ENCODE peak calls at places on chromosomes 11 and 22, in eight cellular contexts. One of them, this sample, is unnamed.

GRCh38 chr11:105236631-105237030 is 97.1 kb upstream of the CARD18 start:
- DNase-seq in Calu3: no peak
- DNase-seq in GM23338: no peak
- DNase-seq in endodermal cell: no peak
- DNase-seq in GM20000: no peak
- DNase-seq in tibial nerve: no peak
- DNase-seq in mesothelial cell of epicardium: no peak
- DNase-seq in fibroblast of pulmonary artery: peak; percentile 39
- DNase-seq in this sample: no peak

GRCh38 chr11:70536051-70536877 is 137.9 kb downstream of the CTTN start:
- DNase-seq in Calu3: no peak
- DNase-seq in GM23338: no peak
- DNase-seq in endodermal cell: no peak
- DNase-seq in GM20000: no peak
- DNase-seq in tibial nerve: no peak
- DNase-seq in mesothelial cell of epicardium: no peak
- DNase-seq in fibroblast of pulmonary artery: no peak
- DNase-seq in this sample: no peak

GRCh38 chr22:48242461-48242864 is 1480.0 kb downstream of the TBC1D22A start:
- DNase-seq in Calu3: no peak
- DNase-seq in GM23338: no peak
- DNase-seq in endodermal cell: no peak
- DNase-seq in GM20000: no peak
- DNase-seq in tibial nerve: no peak
- DNase-seq in mesothelial cell of epicardium: no peak
- DNase-seq in fibroblast of pulmonary artery: no peak
- DNase-seq in this sample: no peak

GRCh38 chr22:50562523-50563409 is at the start of gene SYCE3:
- DNase-seq in Calu3: peak; percentile 99
- DNase-seq in GM23338: peak; percentile 98
- DNase-seq in endodermal cell: peak; percentile 99
- DNase-seq in GM20000: peak; percentile 98
- DNase-seq in tibial nerve: peak; percentile 93
- DNase-seq in mesothelial cell of epicardium: peak; percentile 97
- DNase-seq in fibroblast of pulmonary artery: peak; percentile 86
- DNase-seq in this sample: peak; percentile 96

GRCh38 chr11:66136752-66137123 is 66.7 kb downstream of the PACS1 start:
- DNase-seq in Calu3: no peak
- DNase-seq in GM23338: no peak
- DNase-seq in endodermal cell: no peak
- DNase-seq in GM20000: no peak
- DNase-seq in tibial nerve: no peak
- DNase-seq in mesothelial cell of epicardium: no peak
- DNase-seq in fibroblast of pulmonary artery: peak; percentile 70
- DNase-seq in this sample: no peak

GRCh38 chr11:10208045-10208674 is 85.9 kb downstream of the SBF2 start:
- DNase-seq in Calu3: peak; percentile 3
- DNase-seq in GM23338: peak; percentile 83
- DNase-seq in endodermal cell: no peak
- DNase-seq in GM20000: peak; percentile 42
- DNase-seq in tibial nerve: no peak
- DNase-seq in mesothelial cell of epicardium: no peak
- DNase-seq in fibroblast of pulmonary artery: peak; percentile 72
- DNase-seq in this sample: no peak

GRCh38 chr11:75802913-75803820 is 11.8 kb upstream of the UVRAG start:
- DNase-seq in Calu3: peak; percentile 79
- DNase-seq in GM23338: peak; percentile 86
- DNase-seq in endodermal cell: peak; percentile 94
- DNase-seq in GM20000: peak; percentile 75
- DNase-seq in tibial nerve: peak; percentile 78
- DNase-seq in mesothelial cell of epicardium: peak; percentile 44
- DNase-seq in fibroblast of pulmonary artery: peak; percentile 83
- DNase-seq in this sample: peak; percentile 70

GRCh38 chr11:131849485-131849884 is 479.1 kb downstream of the NTM start:
- DNase-seq in Calu3: no peak
- DNase-seq in GM23338: no peak
- DNase-seq in endodermal cell: no peak
- DNase-seq in GM20000: no peak
- DNase-seq in tibial nerve: no peak
- DNase-seq in mesothelial cell of epicardium: no peak
- DNase-seq in fibroblast of pulmonary artery: no peak
- DNase-seq in this sample: no peak

GRCh38 chr11:1107316-1108245 is 32.9 kb downstream of the MUC2 start:
- DNase-seq in Calu3: no peak
- DNase-seq in GM23338: no peak
- DNase-seq in endodermal cell: no peak
- DNase-seq in GM20000: no peak
- DNase-seq in tibial nerve: no peak
- DNase-seq in mesothelial cell of epicardium: no peak
- DNase-seq in fibroblast of pulmonary artery: no peak
- DNase-seq in this sample: no peak

GRCh38 chr22:49961601-49962011 is 1.0 kb downstream of the PIM3 start:
- DNase-seq in Calu3: no peak
- DNase-seq in GM23338: peak; percentile 51
- DNase-seq in endodermal cell: no peak
- DNase-seq in GM20000: no peak
- DNase-seq in tibial nerve: no peak
- DNase-seq in mesothelial cell of epicardium: no peak
- DNase-seq in fibroblast of pulmonary artery: peak; percentile 30
- DNase-seq in this sample: peak; percentile 23

GRCh38 chr11:93921695-93922468 is 71.5 kb upstream of the VSTM5 start:
- DNase-seq in Calu3: peak; percentile 59
- DNase-seq in GM23338: peak; percentile 96
- DNase-seq in endodermal cell: peak; percentile 92
- DNase-seq in GM20000: peak; percentile 52
- DNase-seq in tibial nerve: no peak
- DNase-seq in mesothelial cell of epicardium: no peak
- DNase-seq in fibroblast of pulmonary artery: peak; percentile 79
- DNase-seq in this sample: no peak

GRCh38 chr11:76649964-76650363 is 20.6 kb downstream of the LRRC32 start:
- DNase-seq in Calu3: no peak
- DNase-seq in GM23338: no peak
- DNase-seq in endodermal cell: peak; percentile 19
- DNase-seq in GM20000: no peak
- DNase-seq in tibial nerve: no peak
- DNase-seq in mesothelial cell of epicardium: no peak
- DNase-seq in fibroblast of pulmonary artery: no peak
- DNase-seq in this sample: no peak

GRCh38 chr11:57348052-57348451 is 9.9 kb downstream of the P2RX3 start:
- DNase-seq in Calu3: no peak
- DNase-seq in GM23338: no peak
- DNase-seq in endodermal cell: no peak
- DNase-seq in GM20000: no peak
- DNase-seq in tibial nerve: no peak
- DNase-seq in mesothelial cell of epicardium: no peak
- DNase-seq in fibroblast of pulmonary artery: no peak
- DNase-seq in this sample: no peak
- TF ChIP-seq CTCF in Calu3: no peak
- TF ChIP-seq CTCF in GM23338: no peak
- TF ChIP-seq CTCF in endodermal cell: no peak
- TF ChIP-seq CTCF in GM20000: no peak
- TF ChIP-seq CTCF in tibial nerve: no peak
- TF ChIP-seq CTCF in mesothelial cell of epicardium: no peak
- TF ChIP-seq CTCF in fibroblast of pulmonary artery: no peak
- TF ChIP-seq CTCF in this sample: no peak

GRCh38 chr22:19036229-19036522 is 86.0 kb downstream of the DGCR2 start:
- DNase-seq in Calu3: no peak
- DNase-seq in GM23338: no peak
- DNase-seq in endodermal cell: no peak
- DNase-seq in GM20000: no peak
- DNase-seq in tibial nerve: no peak
- DNase-seq in mesothelial cell of epicardium: no peak
- DNase-seq in fibroblast of pulmonary artery: no peak
- DNase-seq in this sample: no peak

GRCh38 chr22:19038164-19038546 is 84.1 kb downstream of the DGCR2 start:
- DNase-seq in Calu3: no peak
- DNase-seq in GM23338: no peak
- DNase-seq in endodermal cell: peak; percentile 18
- DNase-seq in GM20000: no peak
- DNase-seq in tibial nerve: no peak
- DNase-seq in mesothelial cell of epicardium: no peak
- DNase-seq in fibroblast of pulmonary artery: no peak
- DNase-seq in this sample: no peak

GRCh38 chr22:19035474-19036228 is 86.6 kb downstream of the DGCR2 start:
- DNase-seq in Calu3: no peak
- DNase-seq in GM23338: peak; percentile 74
- DNase-seq in endodermal cell: peak; percentile 90
- DNase-seq in GM20000: no peak
- DNase-seq in tibial nerve: no peak
- DNase-seq in mesothelial cell of epicardium: no peak
- DNase-seq in fibroblast of pulmonary artery: no peak
- DNase-seq in this sample: no peak

GRCh38 chr22:19037282-19038163 is 84.7 kb downstream of the DGCR2 start:
- DNase-seq in Calu3: no peak
- DNase-seq in GM23338: no peak
- DNase-seq in endodermal cell: peak; percentile 36
- DNase-seq in GM20000: no peak
- DNase-seq in tibial nerve: no peak
- DNase-seq in mesothelial cell of epicardium: no peak
- DNase-seq in fibroblast of pulmonary artery: no peak
- DNase-seq in this sample: no peak

DNA sequence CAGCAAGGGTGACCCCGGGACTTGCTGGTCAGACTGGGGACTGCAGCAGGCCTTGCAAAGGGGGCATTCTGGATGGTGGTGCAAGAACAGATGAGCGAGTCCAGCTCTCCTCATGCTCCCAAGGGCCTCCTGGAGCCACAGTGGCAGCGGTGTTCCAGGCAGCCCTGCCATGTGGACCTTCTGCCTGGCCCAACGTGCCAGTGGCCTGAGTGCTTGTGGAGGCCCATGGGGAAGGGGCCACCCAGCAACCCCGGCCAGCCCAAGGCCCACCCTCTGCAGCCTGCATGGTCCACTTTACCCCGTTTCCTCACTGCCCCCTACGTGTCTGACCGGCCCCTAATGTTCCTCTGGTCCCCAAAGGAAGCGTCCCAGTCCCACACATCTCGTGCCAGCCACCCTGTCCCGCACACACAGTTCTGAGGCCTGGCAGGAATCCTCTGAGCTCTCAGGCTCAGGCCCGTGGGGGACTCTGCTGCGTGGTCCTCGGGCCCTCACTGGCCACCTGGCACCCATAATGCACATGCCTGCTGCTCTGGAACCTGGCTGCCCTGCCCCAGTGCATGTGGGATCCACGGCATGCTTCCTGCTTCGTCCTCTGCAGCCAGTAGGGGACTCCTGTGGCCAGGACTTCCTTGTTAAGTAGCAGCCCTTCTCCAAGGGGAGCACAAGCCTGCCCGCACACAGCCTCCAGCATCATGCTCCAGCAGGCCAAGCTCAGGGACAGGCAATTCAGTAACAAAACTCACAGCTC is 85.5 kb downstream of the DGCR2 start:
- DNase-seq in Calu3: no peak
- DNase-seq in GM23338: peak; percentile 55
- DNase-seq in endodermal cell: peak; percentile 68
- DNase-seq in GM20000: no peak
- DNase-seq in tibial nerve: no peak
- DNase-seq in mesothelial cell of epicardium: no peak
- DNase-seq in fibroblast of pulmonary artery: peak; percentile 14
- DNase-seq in this sample: no peak
- TF ChIP-seq CTCF in Calu3: no peak
- TF ChIP-seq CTCF in GM23338: peak; percentile 46
- TF ChIP-seq CTCF in endodermal cell: peak; percentile 44
- TF ChIP-seq CTCF in GM20000: no peak
- TF ChIP-seq CTCF in tibial nerve: no peak
- TF ChIP-seq CTCF in mesothelial cell of epicardium: no peak
- TF ChIP-seq CTCF in fibroblast of pulmonary artery: no peak
- TF ChIP-seq CTCF in this sample: no peak

DNA sequence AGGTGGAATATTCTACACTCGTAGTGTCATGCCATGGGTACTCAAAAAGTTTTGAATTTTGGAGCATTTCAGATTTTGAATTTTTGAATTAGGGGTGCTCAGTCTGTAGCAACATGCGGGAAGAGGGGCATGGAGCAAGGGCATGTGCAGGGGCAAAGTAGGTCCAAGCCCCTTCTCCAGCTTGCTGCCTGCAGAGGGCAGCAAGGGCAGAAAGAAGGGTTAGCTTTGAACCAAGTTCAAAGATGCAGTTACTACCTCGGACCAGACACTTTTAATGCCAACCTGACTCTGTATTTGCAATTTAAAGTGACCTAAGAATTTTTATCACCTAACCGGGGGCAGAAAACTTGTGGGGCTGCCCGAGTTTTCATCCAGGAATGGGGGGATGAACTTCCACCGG is 68.2 kb downstream of the CD82 start:
- DNase-seq in Calu3: no peak
- DNase-seq in GM23338: no peak
- DNase-seq in endodermal cell: peak; percentile 44
- DNase-seq in GM20000: peak; percentile 12
- DNase-seq in tibial nerve: no peak
- DNase-seq in mesothelial cell of epicardium: no peak
- DNase-seq in fibroblast of pulmonary artery: peak; percentile 12
- DNase-seq in this sample: no peak
- TF ChIP-seq CTCF in Calu3: no peak
- TF ChIP-seq CTCF in GM23338: peak; percentile 71
- TF ChIP-seq CTCF in endodermal cell: peak; percentile 73
- TF ChIP-seq CTCF in GM20000: no peak
- TF ChIP-seq CTCF in tibial nerve: no peak
- TF ChIP-seq CTCF in mesothelial cell of epicardium: no peak
- TF ChIP-seq CTCF in fibroblast of pulmonary artery: peak; percentile 42
- TF ChIP-seq CTCF in this sample: no peak

GRCh38 chr11:102196351-102196750 is 86.1 kb downstream of the YAP1 start:
- DNase-seq in Calu3: no peak
- DNase-seq in GM23338: no peak
- DNase-seq in endodermal cell: no peak
- DNase-seq in GM20000: no peak
- DNase-seq in tibial nerve: no peak
- DNase-seq in mesothelial cell of epicardium: no peak
- DNase-seq in fibroblast of pulmonary artery: no peak
- DNase-seq in this sample: no peak
- TF ChIP-seq CTCF in Calu3: no peak
- TF ChIP-seq CTCF in GM23338: no peak
- TF ChIP-seq CTCF in endodermal cell: no peak
- TF ChIP-seq CTCF in GM20000: no peak
- TF ChIP-seq CTCF in tibial nerve: no peak
- TF ChIP-seq CTCF in mesothelial cell of epicardium: no peak
- TF ChIP-seq CTCF in fibroblast of pulmonary artery: no peak
- TF ChIP-seq CTCF in this sample: no peak